ENCODE peak calls at places on chromosomes 4 and X, in eight cellular contexts. N, X, U, P, H, G, R and V are unnamed samples.

GRCh38 chr4:113686950-113687718 is 74.4 kb downstream of the CAMK2D start:
- DNase-seq in N (no peak), U (no peak), H (no peak), X (no peak), G (peak), P (no peak), R (no peak), V (no peak)

GRCh38 chr4:70705146-70705855 is 16.5 kb upstream of the RUFY3 start:
- DNase-seq in H (peak), X (peak), P (no peak), R (peak), N (peak), G (peak), U (peak), V (no peak)

GRCh38 chr4:48907706-48908477 is 1.3 kb upstream of the OCIAD2 start:
- DNase-seq in G (no peak), U (no peak), H (no peak), P (no peak), R (no peak), N (no peak), X (no peak), V (no peak)

GRCh38 chr4:148273501-148273986 is 168.7 kb downstream of the NR3C2 start:
- DNase-seq in X (no peak), H (peak), G (no peak), P (no peak), R (no peak), U (peak), N (no peak), V (no peak)

GRCh38 chrX:132662844-132663243 is 174.0 kb upstream of the MBNL3 start:
- DNase-seq in N (peak), R (no peak), X (no peak), P (no peak), H (no peak), U (no peak), G (no peak), V (no peak)

GRCh38 chrX:13805241-13805640 is 11.7 kb downstream of the GPM6B start:
- DNase-seq in N (no peak), P (no peak), X (no peak), H (no peak), R (no peak), U (no peak), G (no peak), V (no peak)

GRCh38 chr4:6109842-6110560 is 90.3 kb downstream of the JAKMIP1 start:
- DNase-seq in U (no peak), H (no peak), N (peak), X (no peak), R (no peak), P (peak), G (peak), V (no peak)

GRCh38 chr4:100517864-100518341 is at the start of gene EMCN:
- DNase-seq in P (no peak), R (no peak), X (peak), H (no peak), G (no peak), N (no peak), U (no peak), V (no peak)

GRCh38 chrX:139738581-139738980 is 30.6 kb upstream of the MCF2 start:
- DNase-seq in P (no peak), H (no peak), U (no peak), X (no peak), N (no peak), R (no peak), G (no peak), V (no peak)

GRCh38 chrX:71199252-71199651 is 23.8 kb upstream of the GJB1 start:
- DNase-seq in G (no peak), P (no peak), R (no peak), X (no peak), N (no peak), H (no peak), U (no peak), V (no peak)

GRCh38 chr4:76765473-76766183 is 132.3 kb downstream of the SOWAHB start:
- DNase-seq in N (no peak), H (no peak), R (no peak), G (no peak), U (no peak), P (no peak), X (no peak), V (no peak)

GRCh38 chr4:188439641-188440311 is 300.5 kb downstream of the TRIML1 start:
- DNase-seq in X (no peak), P (no peak), U (no peak), G (no peak), N (no peak), R (no peak), H (peak), V (no peak)

GRCh38 chrX:151981129-151981528 is 6.7 kb upstream of the GABRE start:
- DNase-seq in P (no peak), H (no peak), R (no peak), X (no peak), U (no peak), G (no peak), N (no peak), V (no peak)

GRCh38 chr4:21780158-21780557 is 168.4 kb downstream of the KCNIP4 start:
- DNase-seq in R (no peak), X (no peak), H (no peak), G (no peak), U (no peak), P (no peak), N (no peak), V (no peak)

GRCh38 chrX:18377802-18378201 is 23.3 kb upstream of the SCML2 start:
- DNase-seq in P (peak), H (no peak), U (no peak), G (peak), R (no peak), N (peak), X (no peak), V (no peak)

GRCh38 chrX:13489451-13489850 is 80.0 kb upstream of the EGFL6 start:
- DNase-seq in X (peak), G (no peak), N (peak), P (no peak), H (peak), R (peak), U (no peak), V (no peak)

GRCh38 chrX:30762754-30763153 is 109.5 kb downstream of the GK start:
- DNase-seq in P (no peak), R (no peak), U (no peak), N (no peak), X (no peak), G (no peak), H (no peak), V (no peak)

GRCh38 chr4:112532267-112532666 is 16.3 kb upstream of the NEUROG2 start:
- DNase-seq in X (no peak), G (peak), N (no peak), U (no peak), R (no peak), P (no peak), H (no peak), V (no peak)

GRCh38 chrX:54807524-54808108 is at the start of gene MAGED2:
- DNase-seq in R (no peak), N (peak), U (no peak), G (peak), X (peak), H (peak), P (no peak), V (no peak)

GRCh38 chr4:8377103-8378075 is 63.1 kb downstream of the ACOX3 start:
- DNase-seq in U (no peak), P (no peak), X (no peak), H (no peak), R (no peak), N (no peak), G (no peak), V (no peak)
- H3K4me3 ChIP-seq in U (no peak), P (no peak), X (no peak), H (no peak), R (no peak), N (no peak), G (no peak), V (no peak)

GRCh38 chrX:57121162-57121741 is at the start of gene SPIN2B:
- DNase-seq in H (peak), U (peak), P (peak), G (peak), X (peak), R (peak), N (peak), V (peak)
- TF ChIP-seq POLR2A in H (no peak), U (peak), P (peak), G (peak), X (peak), R (no peak), N (peak), V (no peak)

GRCh38 chr4:165926307-165926706 is 53.3 kb downstream of the TLL1 start:
- DNase-seq in X (no peak), G (no peak), P (no peak), R (no peak), H (no peak), U (no peak), N (no peak), V (no peak)
- H3K4me3 ChIP-seq in X (no peak), G (no peak), P (no peak), R (no peak), H (no peak), U (no peak), N (no peak), V (no peak)

DNA sequence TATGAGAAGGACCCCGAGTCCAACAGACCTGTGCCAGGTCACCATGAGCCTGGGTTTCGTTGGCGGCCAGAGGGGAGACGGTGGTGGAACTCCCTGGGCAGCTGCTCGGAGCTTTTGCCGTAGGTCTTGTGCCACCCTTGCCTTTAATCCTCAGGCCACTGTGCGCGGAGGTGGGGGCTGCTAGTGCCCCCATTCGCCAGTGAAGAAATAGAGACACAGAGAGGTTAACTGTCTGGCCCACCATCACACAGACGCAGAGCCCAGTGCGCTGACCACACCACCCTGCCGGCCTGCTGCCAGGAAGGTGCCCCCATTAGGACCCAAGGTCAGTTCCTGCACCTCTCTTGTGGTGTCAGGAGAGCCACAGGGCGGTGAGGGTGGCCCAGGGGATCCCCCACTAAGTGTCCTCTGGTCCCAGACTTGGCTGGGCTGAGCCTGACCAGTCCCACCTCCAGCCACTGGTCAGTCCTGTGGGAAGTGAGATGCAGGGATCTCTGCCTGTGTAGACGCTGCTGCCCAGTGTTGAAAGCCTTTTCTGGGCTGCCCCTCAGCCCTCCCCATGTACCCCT is 28.3 kb upstream of the HTRA3 start:
- DNase-seq in R (no peak), P (no peak), X (no peak), H (no peak), U (no peak), G (no peak), N (no peak), V (no peak)
- TF ChIP-seq POLR2A in R (no peak), P (no peak), X (no peak), H (no peak), U (no peak), G (no peak), N (no peak), V (no peak)

DNA sequence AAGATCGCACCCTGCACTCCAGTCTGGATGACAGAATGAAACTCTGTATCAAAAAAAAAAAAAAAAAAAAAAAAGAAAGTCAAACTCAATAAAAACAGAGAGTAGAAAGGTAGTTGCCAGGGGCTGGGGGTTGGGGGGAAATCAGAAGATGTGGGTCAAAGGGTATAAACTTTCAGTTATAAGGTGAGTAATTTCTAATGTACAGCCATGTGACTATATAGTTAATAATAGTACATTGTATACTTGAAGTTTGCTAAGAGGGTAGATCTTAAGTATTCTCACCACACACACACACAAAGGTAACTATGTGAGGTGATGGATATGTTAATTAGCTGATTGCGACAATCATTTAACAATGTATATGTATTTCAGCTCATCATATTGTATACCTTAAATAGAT is 11.5 kb downstream of the HERC6 start:
- DNase-seq in H (no peak), R (no peak), P (no peak), G (no peak), X (no peak), N (no peak), U (no peak), V (no peak)
- H3K4me3 ChIP-seq in H (no peak), R (no peak), P (no peak), G (no peak), X (no peak), N (no peak), U (no peak), V (no peak)

GRCh38 chrX:39866229-39866628 is 231.5 kb downstream of the BCOR start:
- DNase-seq in U (no peak), X (no peak), P (no peak), R (no peak), N (no peak), G (no peak), H (no peak), V (no peak)
- TF ChIP-seq POLR2A in U (no peak), X (no peak), P (no peak), R (no peak), N (no peak), G (no peak), H (no peak), V (no peak)

GRCh38 chr4:152389359-152389758 is 146.5 kb downstream of the FBXW7 start:
- DNase-seq in P (no peak), U (no peak), R (no peak), G (no peak), X (no peak), N (no peak), H (no peak), V (no peak)

GRCh38 chr4:152394786-152395185 is 141.1 kb downstream of the FBXW7 start:
- DNase-seq in P (no peak), H (no peak), X (no peak), R (no peak), U (no peak), N (no peak), G (no peak), V (no peak)

GRCh38 chr4:152385551-152385950 is 150.3 kb downstream of the FBXW7 start:
- DNase-seq in X (no peak), R (no peak), U (no peak), P (no peak), G (peak), N (no peak), H (no peak), V (no peak)

GRCh38 chr4:152392079-152392478 is 143.8 kb downstream of the FBXW7 start:
- DNase-seq in R (no peak), P (no peak), X (no peak), G (no peak), H (no peak), U (no peak), N (no peak), V (no peak)

DNA sequence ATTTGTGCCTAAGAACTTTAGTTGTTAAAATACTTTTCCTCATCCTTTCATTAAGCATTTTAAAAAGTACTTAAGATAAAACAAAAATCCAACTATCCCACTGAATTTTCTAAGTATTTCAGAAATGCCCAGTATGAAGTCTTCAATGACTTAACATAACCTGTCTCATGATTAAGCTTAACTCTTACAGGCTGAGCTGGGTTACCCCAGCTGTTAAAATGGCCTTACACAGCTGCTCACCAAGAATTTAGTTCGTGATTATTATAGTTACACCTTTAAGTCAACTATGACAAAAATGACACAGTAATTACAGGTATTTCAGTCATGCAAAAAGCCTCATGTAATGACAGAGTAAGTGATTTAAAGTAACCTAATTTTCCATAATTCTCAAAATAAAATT is 145.7 kb downstream of the FBXW7 start:
- DNase-seq in P (no peak), G (no peak), U (no peak), X (no peak), N (no peak), R (no peak), H (no peak), V (no peak)
- H3K4me3 ChIP-seq in P (no peak), G (no peak), U (no peak), X (no peak), N (no peak), R (no peak), H (no peak), V (no peak)

GRCh38 chr4:74583757-74584156 is 138.8 kb downstream of the AREG start:
- DNase-seq in P (no peak), H (no peak), U (no peak), R (no peak), X (no peak), N (no peak), G (no peak), V (no peak)

GRCh38 chr4:74578329-74578728 is 133.4 kb downstream of the AREG start:
- DNase-seq in R (no peak), N (no peak), H (no peak), X (no peak), P (no peak), G (no peak), U (no peak), V (no peak)

GRCh38 chr4:74588350-74588749 is 143.4 kb downstream of the AREG start:
- DNase-seq in N (no peak), R (no peak), U (no peak), X (no peak), H (no peak), G (no peak), P (no peak), V (no peak)

GRCh38 chr4:74583066-74583700 is 138.2 kb downstream of the AREG start:
- DNase-seq in N (no peak), U (no peak), H (no peak), G (no peak), R (no peak), X (no peak), P (no peak), V (no peak)
- TF ChIP-seq POLR2A in N (no peak), U (no peak), H (no peak), G (no peak), R (no peak), X (no peak), P (no peak), V (no peak)

GRCh38 chr4:168632246-168632832 is 135.5 kb downstream of the PALLD start:
- DNase-seq in H (no peak), P (no peak), N (no peak), U (no peak), G (no peak), X (no peak), R (no peak), V (no peak)

GRCh38 chr4:168628251-168628650 is 131.4 kb downstream of the PALLD start:
- DNase-seq in H (no peak), G (no peak), U (no peak), X (no peak), N (no peak), P (no peak), R (no peak), V (no peak)

GRCh38 chr4:168629561-168629960 is 132.7 kb downstream of the PALLD start:
- DNase-seq in P (no peak), G (no peak), N (no peak), U (no peak), H (no peak), X (no peak), R (no peak), V (no peak)

GRCh38 chr4:168631241-168632151 is 134.6 kb downstream of the PALLD start:
- DNase-seq in U (peak), H (peak), G (peak), X (peak), R (peak), P (no peak), N (peak), V (no peak)

GRCh38 chr4:168630445-168631187 is 133.8 kb downstream of the PALLD start:
- DNase-seq in P (no peak), N (no peak), R (no peak), G (peak), H (no peak), X (no peak), U (no peak), V (no peak)
- H3K4me3 ChIP-seq in P (peak), N (no peak), R (peak), G (no peak), H (no peak), X (peak), U (no peak), V (peak)

GRCh38 chrX:26783512-26784225 is 567.7 kb downstream of the MAGEB5 start:
- DNase-seq in X (no peak), H (no peak), U (no peak), G (peak), R (no peak), N (no peak), P (peak), V (no peak)

GRCh38 chrX:26789751-26790150 is 573.8 kb downstream of the MAGEB5 start:
- DNase-seq in H (no peak), P (no peak), N (no peak), U (no peak), X (no peak), R (no peak), G (no peak), V (no peak)

GRCh38 chrX:26788402-26788998 is 572.5 kb downstream of the MAGEB5 start:
- DNase-seq in P (no peak), G (no peak), U (no peak), H (no peak), N (no peak), R (no peak), X (no peak), V (no peak)
- TF ChIP-seq POLR2A in P (no peak), G (no peak), U (no peak), H (no peak), N (no peak), R (no peak), X (no peak), V (no peak)